ENCODE peak calls at places on chromosomes 6 and 20, in nine cellular contexts. T, V, M, N, D, O, A, C and U are unnamed samples.

GRCh38 chr20:39706089-39706721 is 744.1 kb downstream of the DHX35 start:
- DNase-seq in C (no peak), T (no peak), M (peak), V (no peak), D (no peak), A (peak), O (peak), N (no peak), U (peak)

GRCh38 chr6:63926258-63926657 is 290.7 kb downstream of the PHF3 start:
- DNase-seq in A (no peak), C (no peak), M (no peak), D (no peak), T (no peak), N (no peak), O (no peak), V (no peak), U (no peak)

GRCh38 chr20:34709836-34710567 is 5.9 kb downstream of the TP53INP2 start:
- DNase-seq in D (peak), N (no peak), A (peak), M (no peak), O (peak), V (peak), T (peak), C (no peak), U (peak)

GRCh38 chr20:47785900-47786762 is 850 bp upstream of the SULF2 start:
- DNase-seq in O (peak), N (no peak), V (peak), T (peak), A (peak), C (no peak), D (peak), M (peak), U (peak)

GRCh38 chr20:17859616-17860232 is 108.9 kb downstream of the SNX5 start:
- DNase-seq in V (no peak), M (no peak), D (no peak), N (no peak), C (no peak), O (peak), A (no peak), T (no peak), U (no peak)

GRCh38 chr20:60512436-60512835 is 554.2 kb downstream of the CDH26 start:
- DNase-seq in O (no peak), T (peak), M (no peak), D (peak), V (no peak), N (no peak), A (peak), C (no peak), U (peak)

GRCh38 chr6:148470141-148470540 is 127.5 kb downstream of the SASH1 start:
- DNase-seq in N (no peak), O (no peak), A (no peak), V (no peak), D (no peak), T (no peak), C (no peak), M (no peak), U (no peak)

GRCh38 chr20:6735913-6736845 is 31.3 kb upstream of the BMP2 start:
- DNase-seq in O (no peak), T (no peak), V (no peak), C (no peak), N (no peak), D (no peak), A (no peak), M (no peak), U (no peak)

GRCh38 chr6:42227173-42227850 is 9.7 kb upstream of the MRPS10 start:
- DNase-seq in V (no peak), C (no peak), M (no peak), N (no peak), O (peak), T (no peak), D (no peak), A (no peak), U (no peak)

GRCh38 chr6:42228305-42228704 is 10.6 kb upstream of the MRPS10 start:
- DNase-seq in C (no peak), T (no peak), O (no peak), M (no peak), A (no peak), V (no peak), N (no peak), D (no peak), U (no peak)

GRCh38 chr6:42229720-42230119 is 12.1 kb upstream of the MRPS10 start:
- DNase-seq in M (no peak), C (no peak), D (no peak), A (no peak), T (no peak), V (no peak), O (no peak), N (no peak), U (no peak)

GRCh38 chr6:42232035-42232434 is 14.4 kb upstream of the MRPS10 start:
- DNase-seq in N (no peak), D (no peak), C (no peak), A (no peak), O (no peak), V (no peak), M (no peak), T (no peak), U (no peak)

DNA sequence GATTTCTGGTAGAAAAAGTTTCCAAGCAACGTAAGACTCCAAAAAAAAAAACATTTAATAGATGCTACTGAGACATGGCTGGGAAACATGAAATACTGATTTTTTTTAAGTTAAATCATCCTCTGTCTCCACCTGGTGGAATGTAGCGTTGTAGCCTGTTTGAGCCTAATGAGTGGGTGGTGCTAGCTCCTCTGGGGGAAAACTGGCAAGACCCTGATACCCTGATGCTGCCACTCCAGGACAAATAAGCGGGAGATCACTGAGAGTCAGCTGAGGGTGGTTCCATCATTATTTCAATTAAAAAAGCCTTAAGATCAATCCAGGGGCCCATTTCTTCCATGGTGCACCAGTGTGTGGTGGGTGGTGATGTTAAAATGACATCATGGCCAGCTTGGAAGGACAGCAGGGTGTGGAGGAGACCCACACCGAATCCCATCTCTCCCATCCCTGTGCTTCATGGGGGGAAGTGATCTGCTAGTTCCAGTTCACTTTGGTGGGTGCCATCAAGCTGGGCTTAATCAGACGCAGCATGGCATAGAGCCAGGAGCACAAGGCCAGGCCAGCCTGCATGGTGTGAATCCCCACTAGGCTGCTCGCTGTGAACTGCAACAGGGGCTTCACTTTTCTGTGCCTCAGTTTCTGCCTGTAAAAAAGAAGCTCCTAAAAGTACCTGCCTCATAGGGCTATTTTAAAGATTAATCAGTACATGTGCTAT is 12.8 kb upstream of the MRPS10 start:
- DNase-seq in N (peak), T (no peak), V (no peak), M (no peak), A (peak), C (no peak), D (no peak), O (no peak), U (no peak)
- TF ChIP-seq CTCF in N (peak), T (peak), V (no peak), M (peak), A (peak), C (no peak), D (peak), O (no peak), U (peak)

DNA sequence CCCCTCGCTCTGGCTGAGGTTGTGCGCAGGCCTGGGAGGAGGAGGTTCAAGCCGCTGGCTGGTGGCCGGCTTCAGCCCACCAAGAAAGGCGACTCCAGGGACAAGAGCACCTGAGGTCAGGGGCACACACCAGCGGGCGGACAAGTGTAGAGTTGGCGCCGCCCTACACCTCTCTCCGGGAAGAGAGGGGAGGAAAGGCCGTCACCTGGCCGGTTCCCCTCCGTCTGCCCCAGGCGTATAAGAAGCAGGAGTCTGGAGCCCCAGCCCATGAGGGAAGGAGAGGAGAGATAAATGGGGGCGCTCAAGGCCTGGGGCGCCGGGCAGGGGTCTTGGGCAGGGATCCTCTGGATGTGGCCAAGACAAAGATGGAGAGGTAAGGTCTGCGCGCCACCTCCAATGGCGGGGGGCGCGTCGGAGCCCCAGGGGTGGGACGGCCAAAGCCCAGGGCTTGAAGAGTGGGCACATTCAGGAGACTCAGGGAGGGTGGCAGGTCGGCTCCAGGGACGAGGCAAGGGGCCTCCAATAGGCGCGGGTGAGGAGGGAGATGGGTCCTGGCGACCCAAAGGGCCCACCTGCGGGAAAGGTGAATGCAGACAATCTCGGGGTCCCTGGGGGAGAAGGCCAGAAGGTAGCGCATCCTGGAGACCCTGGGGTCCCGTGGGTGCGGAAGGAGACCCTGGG is 826 bp downstream of the RIMS4 start:
- DNase-seq in N (no peak), A (no peak), C (no peak), M (no peak), O (no peak), D (no peak), T (no peak), V (no peak), U (no peak)
- H3K4me3 ChIP-seq in N (no peak), A (no peak), C (peak), M (no peak), O (no peak), D (no peak), T (no peak), V (no peak), U (no peak)

GRCh38 chr6:118768904-118769325 is 117.5 kb upstream of the CEP85L start:
- DNase-seq in M (peak), N (no peak), T (no peak), V (no peak), A (no peak), C (no peak), O (peak), D (peak), U (no peak)

GRCh38 chr6:118770835-118771234 is 119.4 kb upstream of the CEP85L start:
- DNase-seq in A (no peak), M (no peak), T (no peak), V (no peak), N (no peak), D (no peak), O (no peak), C (no peak), U (no peak)

GRCh38 chr6:118770112-118770788 is 118.9 kb upstream of the CEP85L start:
- DNase-seq in M (no peak), O (no peak), T (no peak), A (no peak), D (peak), N (no peak), C (no peak), V (no peak), U (peak)

GRCh38 chr6:118772886-118773285 is 121.1 kb upstream of the ASF1A start:
- DNase-seq in V (no peak), T (no peak), M (no peak), N (no peak), D (no peak), O (no peak), C (no peak), A (no peak), U (no peak)

GRCh38 chr6:118771253-118771652 is 119.9 kb upstream of the CEP85L start:
- DNase-seq in T (no peak), D (no peak), O (no peak), C (no peak), M (no peak), A (no peak), V (no peak), N (no peak), U (no peak)
- TF ChIP-seq CTCF in T (no peak), D (no peak), O (no peak), C (no peak), M (no peak), A (no peak), V (no peak), N (no peak), U (no peak)

DNA sequence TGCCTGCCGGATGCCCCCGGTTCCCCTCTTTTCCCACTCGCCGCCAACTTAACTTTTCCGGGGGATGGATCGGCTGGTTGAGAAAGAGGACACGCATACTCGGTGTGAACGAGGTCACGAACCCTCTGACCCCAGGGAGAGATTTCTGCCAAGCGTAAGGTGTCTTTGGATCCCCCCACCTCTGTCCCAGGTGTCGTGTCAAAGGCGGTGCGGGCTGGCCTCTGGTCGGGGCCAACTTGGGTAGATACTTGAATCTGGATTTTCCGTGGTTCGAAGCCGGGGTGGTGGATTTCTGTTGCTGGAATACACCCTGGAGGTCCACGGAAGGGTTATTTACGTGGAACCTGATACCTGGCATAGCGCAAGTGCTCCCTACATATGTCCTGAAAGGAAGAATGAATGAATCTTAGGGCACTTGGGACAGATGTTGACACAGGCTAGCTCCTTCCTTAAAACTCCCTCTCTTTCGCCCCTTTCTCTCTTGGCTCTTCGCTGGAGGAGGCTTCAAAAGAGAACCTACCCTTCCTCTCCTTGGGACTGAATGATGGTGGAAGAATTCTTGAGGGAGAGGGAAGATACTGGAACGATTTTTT is 1.0 kb downstream of the DOK5 start:
- DNase-seq in D (peak), O (no peak), C (no peak), A (no peak), N (no peak), M (no peak), T (no peak), V (no peak), U (no peak)
- H3K4me3 ChIP-seq in D (peak), O (no peak), C (peak), A (peak), N (no peak), M (peak), T (peak), V (peak), U (peak)

DNA sequence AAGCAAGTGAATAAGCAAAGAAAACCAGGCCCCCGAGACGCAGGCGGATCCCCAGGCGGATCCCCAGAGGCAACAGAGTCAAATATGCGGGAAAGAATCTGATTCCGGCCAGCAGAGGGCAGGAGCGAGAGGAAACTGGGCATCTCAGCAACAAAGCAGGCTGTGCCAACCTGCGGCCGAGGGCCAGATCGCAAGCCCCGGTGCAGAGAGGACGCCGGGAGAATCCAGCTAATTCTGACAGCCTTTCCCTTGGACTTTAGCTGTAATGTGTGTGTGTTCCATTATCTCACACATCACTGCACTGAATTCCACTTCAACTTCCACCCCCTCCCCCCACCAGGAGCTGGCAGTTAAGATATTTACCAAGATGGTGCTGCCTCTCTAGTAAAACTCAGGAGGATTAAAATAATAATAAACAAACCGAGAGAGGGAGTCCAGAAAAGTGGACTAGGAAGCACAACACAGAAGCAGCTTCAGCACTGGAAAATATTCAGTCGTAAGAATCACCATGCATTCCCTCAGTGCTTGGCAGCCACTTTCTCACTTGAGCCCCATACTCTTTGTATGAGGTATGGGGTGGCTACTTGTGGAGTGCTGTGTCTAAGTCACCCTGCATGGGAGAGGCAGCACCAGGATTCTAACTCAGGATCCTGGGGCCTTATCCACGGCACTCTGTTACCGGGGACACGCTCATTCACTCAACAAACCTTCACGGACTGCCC is 66.2 kb upstream of the SNX9 start:
- DNase-seq in D (peak), N (peak), T (peak), V (peak), M (peak), O (peak), A (peak), C (peak), U (peak)
- TF ChIP-seq CTCF in D (peak), N (peak), T (peak), V (peak), M (peak), O (peak), A (peak), C (peak), U (peak)

GRCh38 chr6:111409430-111409829 is 73.6 kb downstream of the REV3L start:
- DNase-seq in N (no peak), V (no peak), T (no peak), C (no peak), A (no peak), D (no peak), O (no peak), M (no peak), U (no peak)
- H3K4me3 ChIP-seq in N (no peak), V (no peak), T (no peak), C (no peak), A (no peak), D (no peak), O (no peak), M (no peak), U (no peak)

DNA sequence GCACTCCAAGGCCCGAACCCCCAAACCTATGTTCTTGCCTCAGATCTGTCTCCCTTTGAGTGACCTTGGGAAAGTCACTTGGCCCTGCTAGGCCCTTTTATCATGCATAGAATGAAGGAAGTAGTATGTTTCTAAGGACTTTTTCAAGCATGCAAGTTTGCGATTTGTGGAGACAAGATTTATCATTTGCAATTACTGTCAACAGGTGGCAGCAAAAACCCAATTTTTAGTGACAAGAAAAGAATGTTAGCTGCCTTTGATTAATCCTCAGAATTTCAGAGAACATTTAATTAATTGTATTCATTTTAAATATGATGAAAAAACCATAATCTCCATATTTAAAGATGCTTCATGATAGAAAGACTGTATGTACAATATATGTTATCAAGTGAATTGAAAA is 28.3 kb upstream of the PREP start:
- DNase-seq in D (peak), T (peak), C (no peak), N (peak), V (no peak), O (peak), M (peak), A (peak), U (peak)
- TF ChIP-seq CTCF in D (peak), T (peak), C (peak), N (peak), V (peak), O (peak), M (peak), A (peak), U (peak)

GRCh38 chr6:19855510-19855909 is 18.3 kb downstream of the ID4 start:
- DNase-seq in N (no peak), O (no peak), A (no peak), M (no peak), V (no peak), C (no peak), D (no peak), T (no peak), U (no peak)
- H3K4me3 ChIP-seq in N (no peak), O (no peak), A (no peak), M (no peak), V (no peak), C (no peak), D (no peak), T (no peak), U (no peak)

GRCh38 chr6:142975272-142975805 is 30.4 kb upstream of the HIVEP2 start:
- DNase-seq in M (no peak), C (no peak), A (no peak), O (no peak), D (no peak), T (no peak), V (no peak), N (no peak), U (no peak)
- TF ChIP-seq CTCF in M (no peak), C (no peak), A (no peak), O (no peak), D (no peak), T (no peak), V (no peak), N (no peak), U (no peak)